ENCODE peak calls at places on chromosomes 11 and 22, in eight cellular contexts. N, V, W, I, S, D, P and R are unnamed samples.

GRCh38 chr11:14819596-14819995 is 72.4 kb downstream of the CYP2R1 start:
- DNase-seq in N (no peak), V (no peak), W (no peak), I (no peak), S (no peak), D (no peak), P (no peak), R (no peak)

GRCh38 chr22:17978027-17978426 is 46.3 kb downstream of the MICAL3 start:
- DNase-seq in N (no peak), V (no peak), W (no peak), I (no peak), S (no peak), D (no peak), P (no peak), R (no peak)

GRCh38 chr22:22085702-22086500 is 103.3 kb upstream of the TOP3B start:
- DNase-seq in N (peak), V (no peak), W (no peak), I (no peak), S (no peak), D (no peak), P (no peak), R (no peak)

GRCh38 chr22:39375646-39376045 is 23.9 kb upstream of the TAB1 start:
- DNase-seq in N (no peak), V (no peak), W (no peak), I (no peak), S (no peak), D (no peak), P (no peak), R (no peak)

GRCh38 chr11:123544631-123545375 is 109.6 kb downstream of the SCN3B start:
- DNase-seq in N (no peak), V (no peak), W (no peak), I (no peak), S (no peak), D (no peak), P (no peak), R (no peak)

GRCh38 chr22:42356547-42356946 is 75.7 kb downstream of the NFAM1 start:
- DNase-seq in N (no peak), V (no peak), W (no peak), I (no peak), S (no peak), D (peak), P (no peak), R (no peak)

GRCh38 chr11:93986716-93987115 is 34.4 kb upstream of the HEPHL1 start:
- DNase-seq in N (peak), V (peak), W (no peak), I (no peak), S (no peak), D (no peak), P (no peak), R (no peak)

GRCh38 chr11:76524919-76525318 is 80.1 kb downstream of the EMSY start:
- DNase-seq in N (peak), V (peak), W (no peak), I (peak), S (no peak), D (no peak), P (no peak), R (no peak)

GRCh38 chr11:80282643-80283042 is 841.8 kb upstream of the TENM4 start:
- DNase-seq in N (no peak), V (no peak), W (no peak), I (no peak), S (no peak), D (no peak), P (no peak), R (no peak)

GRCh38 chr11:105282658-105283057 is 143.1 kb upstream of the CARD18 start:
- DNase-seq in N (no peak), V (no peak), W (no peak), I (no peak), S (no peak), D (no peak), P (no peak), R (no peak)

GRCh38 chr11:76721755-76722677 is 51.5 kb upstream of the LRRC32 start:
- DNase-seq in N (peak), V (peak), W (peak), I (peak), S (peak), D (no peak), P (peak), R (peak)

GRCh38 chr22:20204821-20205220 is 54.0 kb upstream of the CCDC188 start:
- DNase-seq in N (no peak), V (no peak), W (no peak), I (no peak), S (no peak), D (no peak), P (no peak), R (no peak)

GRCh38 chr22:26564181-26564580 is 25.8 kb downstream of the TPST2 start:
- DNase-seq in N (no peak), V (no peak), W (no peak), I (no peak), S (no peak), D (no peak), P (no peak), R (no peak)

GRCh38 chr11:121459413-121460041 is 6.8 kb upstream of the SORL1-AS1 start:
- DNase-seq in N (no peak), V (no peak), W (no peak), I (peak), S (no peak), D (no peak), P (no peak), R (no peak)

GRCh38 chr11:116885951-116886629 is 48.7 kb upstream of the APOA1 start:
- DNase-seq in N (no peak), V (no peak), W (no peak), I (no peak), S (no peak), D (no peak), P (no peak), R (no peak)

GRCh38 chr22:29715240-29715639 is 4.6 kb upstream of the CABP7 start:
- DNase-seq in N (no peak), V (no peak), W (no peak), I (no peak), S (no peak), D (no peak), P (no peak), R (no peak)

GRCh38 chr22:44024288-44024908 is at the start of gene PARVB:
- DNase-seq in N (no peak), V (peak), W (no peak), I (no peak), S (peak), D (no peak), P (no peak), R (peak)

GRCh38 chr11:67571443-67571842 is 12.2 kb upstream of the GSTP1 start:
- DNase-seq in N (no peak), V (no peak), W (no peak), I (no peak), S (no peak), D (no peak), P (no peak), R (no peak)

GRCh38 chr11:110525883-110526282 is 96.1 kb downstream of the FDX1 start:
- DNase-seq in N (no peak), V (no peak), W (no peak), I (no peak), S (no peak), D (peak), P (peak), R (no peak)

GRCh38 chr11:11577246-11577855 is 44.5 kb downstream of the GALNT18 start:
- DNase-seq in N (no peak), V (no peak), W (no peak), I (no peak), S (no peak), D (no peak), P (no peak), R (no peak)

GRCh38 chr22:40345801-40346177 is 511 bp upstream of the ADSL start:
- DNase-seq in N (no peak), V (no peak), W (no peak), I (peak), S (no peak), D (no peak), P (peak), R (peak)

GRCh38 chr11:82989628-82990404 is 81.9 kb downstream of the RAB30 start:
- DNase-seq in N (no peak), V (no peak), W (no peak), I (peak), S (no peak), D (no peak), P (no peak), R (no peak)

GRCh38 chr22:19936513-19936912 is 5.1 kb upstream of the COMT start:
- DNase-seq in N (no peak), V (no peak), W (no peak), I (no peak), S (no peak), D (no peak), P (no peak), R (no peak)

GRCh38 chr11:36012979-36013378 is 69.1 kb downstream of the LDLRAD3 start:
- DNase-seq in N (no peak), V (no peak), W (no peak), I (no peak), S (no peak), D (no peak), P (no peak), R (no peak)

GRCh38 chr11:134411887-134412507 is at the start of gene B3GAT1:
- DNase-seq in N (no peak), V (no peak), W (no peak), I (no peak), S (peak), D (no peak), P (peak), R (no peak)

GRCh38 chr11:14417186-14417585 is 58.2 kb upstream of the RRAS2 start:
- DNase-seq in N (no peak), V (no peak), W (no peak), I (no peak), S (no peak), D (no peak), P (no peak), R (no peak)

GRCh38 chr22:35102663-35103062 is 36.7 kb downstream of the ISX start:
- DNase-seq in N (no peak), V (peak), W (no peak), I (no peak), S (peak), D (no peak), P (peak), R (peak)

GRCh38 chr22:50179937-50180726 is 5.6 kb upstream of the TRABD start:
- DNase-seq in N (no peak), V (no peak), W (no peak), I (no peak), S (no peak), D (no peak), P (no peak), R (no peak)

GRCh38 chr11:90532125-90532524 is 309.3 kb upstream of the CHORDC1 start:
- DNase-seq in N (no peak), V (no peak), W (no peak), I (no peak), S (peak), D (no peak), P (no peak), R (no peak)

GRCh38 chr11:3134218-3134621 is 30.9 kb downstream of the OSBPL5 start:
- DNase-seq in N (no peak), V (no peak), W (no peak), I (no peak), S (no peak), D (no peak), P (no peak), R (no peak)

GRCh38 chr22:49855491-49855911 is 1.9 kb downstream of the ZBED4 start:
- DNase-seq in N (no peak), V (no peak), W (no peak), I (no peak), S (no peak), D (no peak), P (no peak), R (no peak)

GRCh38 chr11:4061700-4062099 is 32.9 kb upstream of the RRM1 start:
- DNase-seq in N (no peak), V (no peak), W (no peak), I (no peak), S (no peak), D (no peak), P (no peak), R (no peak)

GRCh38 chr11:131691558-131692041 is 321.2 kb downstream of the NTM start:
- DNase-seq in N (no peak), V (no peak), W (no peak), I (no peak), S (peak), D (no peak), P (peak), R (no peak)

GRCh38 chr11:71212871-71213559 is 39.4 kb downstream of the SHANK2 start:
- DNase-seq in N (no peak), V (no peak), W (no peak), I (no peak), S (no peak), D (no peak), P (no peak), R (no peak)

GRCh38 chr22:24768537-24769374 is 5.8 kb downstream of the PIWIL3 start:
- DNase-seq in N (peak), V (peak), W (no peak), I (peak), S (peak), D (no peak), P (peak), R (peak)

GRCh38 chr22:24775769-24776492 is 1.4 kb upstream of the PIWIL3 start:
- DNase-seq in N (no peak), V (no peak), W (no peak), I (no peak), S (peak), D (no peak), P (no peak), R (no peak)

GRCh38 chr22:24776525-24776924 is 2.0 kb upstream of the PIWIL3 start:
- DNase-seq in N (no peak), V (no peak), W (no peak), I (no peak), S (no peak), D (no peak), P (no peak), R (no peak)

DNA sequence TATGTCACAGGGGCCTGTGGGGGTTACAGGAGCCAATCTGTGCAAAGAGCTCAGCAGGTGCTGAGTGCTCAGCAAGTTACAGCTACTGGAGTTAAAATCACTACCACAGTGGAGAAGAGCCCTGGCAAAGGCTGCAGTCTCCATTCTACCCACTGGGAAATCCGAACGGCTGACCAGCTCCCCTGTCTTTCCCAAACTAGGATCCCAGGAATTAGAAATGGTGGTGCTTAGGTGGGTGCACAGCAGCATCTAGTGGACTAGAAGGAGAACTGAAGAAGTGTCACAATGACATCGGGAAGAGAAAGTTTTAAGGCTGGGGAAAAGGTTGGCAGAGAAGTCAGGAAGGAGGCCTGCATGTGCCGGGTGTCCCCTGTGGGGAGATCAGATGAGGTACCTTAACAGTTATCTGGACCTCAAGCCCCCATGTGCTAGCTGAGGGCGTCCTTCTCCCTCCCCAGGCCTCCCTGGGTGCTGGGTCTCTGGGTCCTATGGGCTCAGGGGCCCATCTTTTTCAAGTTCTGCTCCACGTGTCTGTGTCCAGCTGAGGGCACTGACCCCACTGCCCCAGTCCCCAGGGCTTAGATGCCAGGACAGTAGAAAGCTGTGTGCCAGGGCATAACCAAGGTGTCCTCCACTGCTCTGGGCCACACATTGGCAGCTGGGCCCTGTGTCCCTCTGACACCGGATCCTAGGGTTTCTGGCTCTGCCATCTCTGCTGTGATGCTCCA is 1.9 kb downstream of the PIWIL3 start:
- DNase-seq in N (peak), V (peak), W (no peak), I (peak), S (peak), D (no peak), P (peak), R (no peak)
- TF ChIP-seq CTCF in N (peak), V (peak), W (peak), I (peak), S (peak), D (peak), P (peak), R (peak)

GRCh38 chr11:17968206-17968605 is 44.6 kb downstream of the SERGEF start:
- DNase-seq in N (no peak), V (no peak), W (no peak), I (no peak), S (no peak), D (no peak), P (no peak), R (no peak)

GRCh38 chr11:17976651-17977050 is 36.2 kb downstream of the SERGEF start:
- DNase-seq in N (no peak), V (no peak), W (no peak), I (no peak), S (no peak), D (no peak), P (no peak), R (no peak)

GRCh38 chr11:17974246-17974645 is 38.6 kb downstream of the SERGEF start:
- DNase-seq in N (no peak), V (no peak), W (no peak), I (no peak), S (no peak), D (no peak), P (no peak), R (no peak)

GRCh38 chr11:17967661-17968060 is 45.2 kb downstream of the SERGEF start:
- DNase-seq in N (no peak), V (no peak), W (no peak), I (no peak), S (no peak), D (no peak), P (no peak), R (no peak)

GRCh38 chr11:17972987-17973386 is 39.9 kb downstream of the SERGEF start:
- DNase-seq in N (peak), V (peak), W (peak), I (peak), S (peak), D (no peak), P (peak), R (peak)
- TF ChIP-seq REST in N (no peak), V (no peak), W (no peak), I (no peak), S (no peak), D (no peak), P (no peak), R (no peak)

DNA sequence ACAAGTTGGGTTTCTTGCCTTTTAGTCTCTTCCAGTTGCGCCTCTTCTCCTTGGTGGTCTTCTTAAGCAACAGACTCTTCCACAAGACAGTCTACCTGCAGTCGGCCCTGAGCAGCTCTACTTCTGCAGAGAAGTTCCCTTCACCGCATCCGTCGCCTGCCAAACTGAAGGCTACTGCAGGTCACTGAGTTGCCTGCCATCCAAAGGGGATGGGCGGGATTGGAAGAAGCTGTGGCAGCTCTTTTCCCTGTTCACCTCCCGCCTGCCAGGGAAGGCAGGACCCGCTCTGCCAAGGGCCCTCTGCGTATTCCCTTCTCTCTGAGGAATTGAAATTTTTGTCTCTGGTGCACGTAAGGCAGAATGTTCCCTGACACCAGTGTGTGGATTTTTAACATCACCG is 9.2 kb upstream of the STT3A start:
- DNase-seq in N (no peak), V (no peak), W (no peak), I (no peak), S (no peak), D (no peak), P (no peak), R (no peak)
- TF ChIP-seq CTCF in N (no peak), V (no peak), W (no peak), I (no peak), S (no peak), D (no peak), P (no peak), R (no peak)

GRCh38 chr22:46348099-46348695 is 12.7 kb downstream of the TRMU start:
- DNase-seq in N (no peak), V (no peak), W (no peak), I (no peak), S (no peak), D (no peak), P (no peak), R (no peak)

GRCh38 chr22:46347646-46348045 is 12.1 kb downstream of the TRMU start:
- DNase-seq in N (no peak), V (no peak), W (no peak), I (no peak), S (no peak), D (no peak), P (no peak), R (no peak)

GRCh38 chr22:46349681-46350080 is 14.2 kb downstream of the TRMU start:
- DNase-seq in N (no peak), V (no peak), W (no peak), I (no peak), S (no peak), D (no peak), P (no peak), R (no peak)

GRCh38 chr22:46349238-46349637 is 13.7 kb downstream of the TRMU start:
- DNase-seq in N (no peak), V (no peak), W (no peak), I (no peak), S (no peak), D (no peak), P (no peak), R (no peak)

DNA sequence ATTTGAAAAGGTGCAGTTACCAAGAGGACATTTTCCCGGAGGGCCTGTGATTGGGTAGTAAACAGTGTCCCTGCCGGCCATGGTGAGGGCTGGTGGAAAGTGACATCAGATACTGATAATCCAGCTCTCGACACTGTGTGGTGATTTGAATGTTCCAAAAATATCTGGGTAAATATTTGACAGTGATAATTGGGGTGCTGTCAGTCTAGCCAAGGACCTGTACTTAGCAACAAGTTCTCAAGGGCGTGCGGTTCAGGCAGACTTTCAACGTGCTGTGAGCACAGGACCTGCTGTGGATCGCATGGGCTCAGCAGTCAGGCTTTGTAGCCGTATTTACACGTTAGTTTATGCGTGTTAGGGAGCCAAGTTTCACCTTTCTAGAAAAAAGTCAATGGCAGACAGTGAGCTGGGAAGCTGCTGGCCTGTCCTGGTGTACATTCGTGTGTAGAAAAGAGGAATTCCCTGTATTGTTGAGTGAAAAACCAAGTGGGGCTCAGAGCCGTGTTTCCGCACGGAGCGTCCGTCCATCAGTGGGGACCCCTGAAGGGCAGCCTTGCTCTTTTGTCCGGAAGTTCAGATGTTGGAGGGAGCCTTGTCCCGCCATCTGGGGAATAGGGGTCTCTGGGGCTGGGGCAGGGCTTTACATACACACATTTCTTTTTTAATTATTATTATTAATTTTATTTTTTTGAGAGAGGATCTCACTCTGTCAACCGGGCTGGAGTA is 11.3 kb downstream of the TRMU start:
- DNase-seq in N (no peak), V (no peak), W (no peak), I (no peak), S (no peak), D (no peak), P (no peak), R (no peak)
- TF ChIP-seq REST in N (no peak), V (no peak), W (no peak), I (no peak), S (no peak), D (no peak), P (no peak), R (no peak)